ENCODE peak calls at places on chromosomes 5 and 9, in seven cellular contexts. One of them, this sample, is unnamed.

GRCh38 chr5:93092349-93093105 is 488.5 kb downstream of the NR2F1-AS1 start:
- DNase-seq in stimulated activated CD8-positive, alpha-beta memory T cell treated with anti-CD3 and anti-CD28 coated beads, Interleukin-7, amount 100 ng/mL, for 24 hours: no peak
- DNase-seq in nephron progenitor cell: no peak
- DNase-seq in WERI-Rb-1: no peak
- DNase-seq in GM12892: no peak
- DNase-seq in lower lobe of right lung: no peak
- DNase-seq in colonic mucosa: no peak
- DNase-seq in this sample: no peak

GRCh38 chr9:103713631-103714030 is 380.5 kb upstream of the SMC2 start:
- DNase-seq in lower lobe of right lung: no peak
- DNase-seq in GM12892: no peak
- DNase-seq in WERI-Rb-1: no peak
- DNase-seq in nephron progenitor cell: no peak
- DNase-seq in stimulated activated CD8-positive, alpha-beta memory T cell treated with anti-CD3 and anti-CD28 coated beads, Interleukin-7, amount 100 ng/mL, for 24 hours: no peak
- DNase-seq in colonic mucosa: no peak
- DNase-seq in this sample: no peak

GRCh38 chr9:136719212-136719880 is 7.0 kb downstream of the DIPK1B start:
- DNase-seq in WERI-Rb-1: no peak
- DNase-seq in stimulated activated CD8-positive, alpha-beta memory T cell treated with anti-CD3 and anti-CD28 coated beads, Interleukin-7, amount 100 ng/mL, for 24 hours: no peak
- DNase-seq in nephron progenitor cell: no peak
- DNase-seq in colonic mucosa: no peak
- DNase-seq in GM12892: no peak
- DNase-seq in lower lobe of right lung: peak
- DNase-seq in this sample: no peak

GRCh38 chr5:40483316-40483715 is 196.4 kb upstream of the PTGER4 start:
- DNase-seq in stimulated activated CD8-positive, alpha-beta memory T cell treated with anti-CD3 and anti-CD28 coated beads, Interleukin-7, amount 100 ng/mL, for 24 hours: no peak
- DNase-seq in colonic mucosa: no peak
- DNase-seq in WERI-Rb-1: no peak
- DNase-seq in lower lobe of right lung: no peak
- DNase-seq in nephron progenitor cell: no peak
- DNase-seq in GM12892: no peak
- DNase-seq in this sample: no peak

GRCh38 chr5:169020102-169020501 is 280.8 kb downstream of the SLIT3 start:
- DNase-seq in nephron progenitor cell: no peak
- DNase-seq in GM12892: no peak
- DNase-seq in colonic mucosa: no peak
- DNase-seq in lower lobe of right lung: no peak
- DNase-seq in WERI-Rb-1: no peak
- DNase-seq in stimulated activated CD8-positive, alpha-beta memory T cell treated with anti-CD3 and anti-CD28 coated beads, Interleukin-7, amount 100 ng/mL, for 24 hours: no peak
- DNase-seq in this sample: peak

GRCh38 chr5:81393783-81394718 is at the start of gene ACOT12:
- DNase-seq in lower lobe of right lung: peak
- DNase-seq in colonic mucosa: no peak
- DNase-seq in nephron progenitor cell: peak
- DNase-seq in GM12892: no peak
- DNase-seq in stimulated activated CD8-positive, alpha-beta memory T cell treated with anti-CD3 and anti-CD28 coated beads, Interleukin-7, amount 100 ng/mL, for 24 hours: no peak
- DNase-seq in WERI-Rb-1: no peak
- DNase-seq in this sample: peak

GRCh38 chr5:59542841-59543825 is 350.4 kb downstream of the PDE4D start:
- DNase-seq in nephron progenitor cell: no peak
- DNase-seq in GM12892: no peak
- DNase-seq in WERI-Rb-1: no peak
- DNase-seq in stimulated activated CD8-positive, alpha-beta memory T cell treated with anti-CD3 and anti-CD28 coated beads, Interleukin-7, amount 100 ng/mL, for 24 hours: no peak
- DNase-seq in lower lobe of right lung: no peak
- DNase-seq in colonic mucosa: peak
- DNase-seq in this sample: peak

GRCh38 chr5:37886207-37886905 is 46.5 kb upstream of the GDNF start:
- DNase-seq in colonic mucosa: no peak
- DNase-seq in lower lobe of right lung: no peak
- DNase-seq in stimulated activated CD8-positive, alpha-beta memory T cell treated with anti-CD3 and anti-CD28 coated beads, Interleukin-7, amount 100 ng/mL, for 24 hours: no peak
- DNase-seq in WERI-Rb-1: peak
- DNase-seq in nephron progenitor cell: no peak
- DNase-seq in GM12892: no peak
- DNase-seq in this sample: peak

GRCh38 chr9:101468116-101468515 is 32.5 kb upstream of the ALDOB start:
- DNase-seq in lower lobe of right lung: no peak
- DNase-seq in nephron progenitor cell: no peak
- DNase-seq in WERI-Rb-1: no peak
- DNase-seq in stimulated activated CD8-positive, alpha-beta memory T cell treated with anti-CD3 and anti-CD28 coated beads, Interleukin-7, amount 100 ng/mL, for 24 hours: no peak
- DNase-seq in GM12892: no peak
- DNase-seq in colonic mucosa: no peak
- DNase-seq in this sample: peak

This sample was measured in BE2C.